ENCODE peak calls at places on chromosomes 7 and 10, in four cellular contexts. S is amygdala, U is upper lobe of right lung, Q is NCI-H2081. B is an unnamed sample.

GRCh38 chr7:21135437-21135836 is 292.4 kb upstream of the SP4 start:
- DNase-seq in S (no peak), U (no peak), Q (no peak), B (no peak)

GRCh38 chr10:44775402-44775741 is 135.8 kb upstream of the TMEM72 start:
- DNase-seq in S (no peak), U (no peak), Q (no peak), B (no peak)

GRCh38 chr7:118039963-118040489 is 143.9 kb upstream of the LSM8 start:
- DNase-seq in S (no peak), U (no peak), Q (no peak), B (no peak)

GRCh38 chr7:121080913-121081326 is 92.4 kb downstream of the CPED1 start:
- DNase-seq in S (no peak), U (no peak), Q (no peak), B (no peak)

GRCh38 chr10:33732176-33733025 is 397.9 kb upstream of the NRP1 start:
- DNase-seq in S (no peak), U (no peak), Q (no peak), B (no peak)

GRCh38 chr7:36640682-36641081 is 83.6 kb downstream of the AOAH start:
- DNase-seq in S (no peak), U (no peak), Q (no peak), B (no peak)

GRCh38 chr10:86931872-86932271 is 25.5 kb downstream of the MMRN2 start:
- DNase-seq in S (no peak), U (no peak), Q (no peak), B (no peak)

GRCh38 chr7:25922296-25922695 is 229.7 kb upstream of the NFE2L3 start:
- DNase-seq in S (no peak), U (no peak), Q (no peak), B (no peak)

GRCh38 chr10:43398939-43399871 is 9.8 kb downstream of the HNRNPF start:
- DNase-seq in S (no peak), U (peak; percentile 8), Q (no peak), B (no peak)

GRCh38 chr10:71548494-71548846 is 151.8 kb downstream of the CDH23 start:
- DNase-seq in S (no peak), U (no peak), Q (no peak), B (no peak)

GRCh38 chr10:51369903-51370302 is 295.6 kb downstream of the PRKG1 start:
- DNase-seq in S (no peak), U (no peak), Q (no peak), B (no peak)

GRCh38 chr10:122159159-122159970 is 111.7 kb upstream of the BTBD16 start:
- DNase-seq in S (no peak), U (peak; percentile 64), Q (no peak), B (no peak)

GRCh38 chr10:93376372-93377296 is 105.5 kb downstream of the MYOF start:
- DNase-seq in S (no peak), U (peak; percentile 65), Q (peak; percentile 32), B (no peak)

GRCh38 chr10:1938317-1938716 is 201.0 kb upstream of the ADARB2 start:
- DNase-seq in S (no peak), U (no peak), Q (no peak), B (no peak)

GRCh38 chr10:124827474-124827873 is 25.9 kb downstream of the ABRAXAS2 start:
- DNase-seq in S (no peak), U (no peak), Q (no peak), B (no peak)

GRCh38 chr10:60542691-60543090 is 153.0 kb upstream of the ANK3 start:
- DNase-seq in S (no peak), U (no peak), Q (no peak), B (no peak)

GRCh38 chr7:7481801-7482200 is 53.9 kb downstream of the COL28A1 start:
- DNase-seq in S (no peak), U (no peak), Q (no peak), B (no peak)

GRCh38 chr7:36045275-36045674 is 107.8 kb upstream of the EEPD1 start:
- DNase-seq in S (no peak), U (no peak), Q (no peak), B (no peak)

GRCh38 chr7:112019932-112020331 is 186.3 kb downstream of the DOCK4 start:
- DNase-seq in S (no peak), U (no peak), Q (no peak), B (no peak)

GRCh38 chr10:91313-91712 is 42.2 kb upstream of the TUBB8 start:
- DNase-seq in S (no peak), U (no peak), Q (no peak), B (no peak)

GRCh38 chr7:47227762-47228177 is 354.1 kb downstream of the TNS3 start:
- DNase-seq in S (no peak), U (no peak), Q (no peak), B (no peak)